ENCODE peak calls at places on chromosomes 7 and 10, in five cellular contexts. R is ovary, L is esophagus squamous epithelium, N is prostate gland, W is IMR-90. M is an unnamed sample. For H3K36me3, the result is how much of the 10 kb centered on the place peaks cover.

GRCh38 chr10:43122096-43122495 is 16.1 kb upstream of the CSGALNACT2 start:
- DNase-seq in L (no peak), R (peak), N (no peak), W (no peak), M (no peak)

GRCh38 chr10:15344256-15344875 is 26.7 kb downstream of the FAM171A1 start:
- DNase-seq in N (no peak), W (no peak), R (no peak), L (no peak), M (no peak)

GRCh38 chr7:149293338-149293737 is 31.3 kb downstream of the ZNF783 start:
- DNase-seq in W (no peak), L (no peak), R (no peak), N (no peak), M (no peak)

GRCh38 chr10:821322-821721 is 110.2 kb downstream of the LARP4B start:
- DNase-seq in L (no peak), N (no peak), W (peak), R (no peak), M (no peak)

GRCh38 chr7:70239930-70240329 is 641.7 kb downstream of the AUTS2 start:
- DNase-seq in W (no peak), L (no peak), R (no peak), N (no peak), M (no peak)

GRCh38 chr10:117716896-117717295 is 174.3 kb downstream of the EMX2 start:
- DNase-seq in L (no peak), R (no peak), W (no peak), N (no peak), M (no peak)

GRCh38 chr7:111528331-111528730 is 34.0 kb downstream of the IMMP2L start:
- DNase-seq in N (no peak), W (no peak), R (no peak), L (no peak), M (no peak)

GRCh38 chr10:50248598-50248997 is 2.7 kb downstream of the ASAH2 start:
- DNase-seq in R (no peak), W (no peak), N (no peak), L (no peak), M (no peak)

GRCh38 chr10:76583711-76584161 is 1053.9 kb downstream of the KCNMA1 start:
- DNase-seq in W (peak), R (no peak), N (no peak), L (no peak), M (peak)

GRCh38 chr7:113629244-113629643 is 289.6 kb downstream of the PPP1R3A start:
- DNase-seq in L (no peak), R (no peak), N (no peak), W (peak), M (no peak)

GRCh38 chr7:34928052-34928451 is 109.2 kb downstream of the DPY19L1 start:
- DNase-seq in N (peak), L (no peak), W (no peak), R (no peak), M (peak)

GRCh38 chr7:17013204-17013603 is 131.4 kb upstream of the AGR3 start:
- DNase-seq in R (no peak), W (peak), N (no peak), L (no peak), M (no peak)

GRCh38 chr7:78620931-78621330 is 822.4 kb downstream of the PHTF2 start:
- DNase-seq in N (no peak), R (no peak), W (peak), L (no peak), M (no peak)

GRCh38 chr7:82020076-82020475 is 250.2 kb upstream of the HGF start:
- DNase-seq in R (no peak), W (no peak), L (no peak), N (no peak), M (no peak)

GRCh38 chr7:23393636-23394035 is 76.7 kb downstream of the IGF2BP3 start:
- DNase-seq in R (no peak), N (no peak), W (no peak), L (no peak), M (no peak)

GRCh38 chr7:24978837-24979469 is 1.0 kb downstream of the OSBPL3 start:
- DNase-seq in L (no peak), R (no peak), N (no peak), W (no peak), M (no peak)

GRCh38 chr10:89001428-89002072 is 11.0 kb downstream of the FAS start:
- DNase-seq in R (no peak), W (peak), N (no peak), L (no peak), M (peak)

GRCh38 chr10:110698340-110698739 is 54.2 kb downstream of the RBM20 start:
- DNase-seq in L (no peak), R (no peak), W (no peak), N (no peak), M (no peak)

GRCh38 chr10:117360994-117361667 is 14.1 kb downstream of the PDZD8 start:
- DNase-seq in L (no peak), W (peak), N (no peak), R (no peak), M (peak)

GRCh38 chr10:24951201-24952145 is 933 bp downstream of the PRTFDC1 start:
- DNase-seq in W (no peak), N (no peak), L (no peak), R (peak), M (no peak)

GRCh38 chr7:33334349-33334748 is 205.0 kb downstream of the BBS9 start:
- DNase-seq in W (peak), R (no peak), L (no peak), N (peak), M (peak)

GRCh38 chr7:98165827-98166667 is 45.2 kb upstream of the BHLHA15 start:
- DNase-seq in R (peak), N (peak), L (no peak), W (peak), M (peak)

GRCh38 chr7:130988443-130988842 is 254.4 kb upstream of the KLF14 start:
- DNase-seq in W (peak), N (no peak), R (no peak), L (no peak), M (peak)

GRCh38 chr7:64098-64521 is 128.3 kb upstream of the FAM20C start:
- DNase-seq in L (no peak), R (peak), W (peak), N (peak), M (peak)

GRCh38 chr10:35502697-35503096 is 102.4 kb upstream of the GJD4 start:
- DNase-seq in R (no peak), L (no peak), W (no peak), N (no peak), M (no peak)

GRCh38 chr10:35503548-35503947 is 101.6 kb upstream of the GJD4 start:
- DNase-seq in N (no peak), R (no peak), L (no peak), W (no peak), M (no peak)

GRCh38 chr10:35498693-35499092 is 106.4 kb upstream of the GJD4 start:
- DNase-seq in N (no peak), W (no peak), L (no peak), R (no peak), M (no peak)

GRCh38 chr10:35504132-35504531 is 101.0 kb upstream of the GJD4 start:
- DNase-seq in R (no peak), W (no peak), L (no peak), N (no peak), M (no peak)

DNA sequence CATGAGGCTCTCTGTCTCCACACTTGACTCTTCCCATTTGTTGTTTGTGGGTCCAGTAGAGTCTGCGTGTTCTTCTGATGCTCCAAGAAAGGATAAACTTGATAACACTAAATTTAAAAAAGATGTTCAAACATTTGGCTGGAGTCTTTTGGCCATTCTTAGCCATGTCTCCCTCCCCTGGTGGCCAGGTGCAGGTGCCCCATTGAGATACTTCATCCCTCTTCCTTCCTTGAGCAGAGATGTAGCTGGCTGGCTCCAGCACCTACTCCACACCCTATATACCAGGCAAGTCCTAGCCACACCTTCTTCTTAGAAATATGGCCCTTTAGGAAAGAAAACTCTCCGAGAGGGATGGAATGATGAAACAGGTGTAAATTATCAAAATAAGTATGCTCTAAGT is 103.2 kb upstream of the GJD4 start:
- DNase-seq in W (no peak), R (no peak), L (no peak), N (no peak), M (no peak)
- TF ChIP-seq CTCF in W (no peak), R (no peak), L (no peak), N (no peak), M (peak)

DNA sequence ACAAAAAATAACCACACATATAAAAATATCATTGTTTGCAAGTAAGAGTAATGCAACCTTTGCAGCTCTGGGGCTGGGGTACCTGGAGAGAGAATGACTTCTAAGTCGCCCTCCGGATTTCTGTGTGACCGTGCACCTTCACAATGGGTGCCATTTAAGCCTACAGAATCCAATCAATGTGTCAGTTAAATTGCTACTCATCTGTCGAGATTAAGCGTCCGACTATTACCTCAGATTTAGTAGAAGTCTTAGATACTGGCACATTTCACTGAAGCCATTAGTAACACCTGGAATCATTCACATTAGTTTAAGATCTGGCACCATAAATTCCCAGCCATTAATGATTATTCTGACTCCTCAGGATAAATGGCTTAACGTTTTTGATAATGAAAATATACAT is 507.3 kb upstream of the MGMT start:
- DNase-seq in R (no peak), N (no peak), W (no peak), L (no peak), M (no peak)
- H3K36me3 ChIP-seq in R (under half), N (under half), W (under half), L (under half), M (under half)

GRCh38 chr7:36942558-36943354 is 218.5 kb upstream of the AOAH start:
- DNase-seq in W (no peak), L (no peak), R (no peak), N (no peak), M (no peak)
- TF ChIP-seq CTCF in W (no peak), L (no peak), R (no peak), N (no peak), M (no peak)

DNA sequence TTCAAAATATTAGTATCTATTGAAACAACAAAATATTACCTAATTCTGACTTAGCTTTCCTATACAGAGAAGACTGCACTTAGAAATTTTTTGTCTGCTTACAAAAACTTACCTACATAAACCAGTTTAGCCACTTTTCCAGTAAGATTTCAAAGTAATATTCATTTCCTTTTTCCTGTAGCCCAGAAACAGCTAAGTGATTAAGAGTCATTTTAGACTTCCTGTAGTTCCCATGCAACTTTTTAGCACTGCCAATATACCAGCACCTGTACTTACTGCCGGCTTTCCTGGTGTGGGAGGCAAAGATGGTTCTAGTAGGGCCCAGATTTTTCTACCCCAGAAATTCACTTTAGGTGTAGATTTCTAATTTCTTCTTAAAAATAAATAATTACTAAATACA is 21.8 kb downstream of the NT5C2 start:
- DNase-seq in L (no peak), N (no peak), R (no peak), W (no peak), M (no peak)
- H3K36me3 ChIP-seq in L (half or more), N (under half), R (under half), W (under half), M (under half)

M was measured in brain microvascular endothelial cell.